ENCODE peak calls at places on chromosomes 1 and 21, in seven cellular contexts. J is activated T-helper 1 cell treated with anti-CD3 and anti-CD28 coated beads, Interleukin-2, amount 50 U/mL, for 16 hours; T is HT-29; P is fibroblast of gingiva; B is hypothalamus; R is AG10803; Y is CD14-positive monocyte. V is an unnamed sample.

GRCh38 chr1:24705260-24706073 is 39.8 kb upstream of the CLIC4 start:
- DNase-seq in J (no peak), T (peak), P (peak), B (peak), R (peak), Y (peak), V (peak)

GRCh38 chr1:213055087-213055591 is 4.1 kb downstream of the RPS6KC1 start:
- DNase-seq in J (no peak), T (no peak), P (no peak), B (no peak), R (no peak), Y (no peak), V (no peak)

GRCh38 chr1:165449121-165449520 is 4.2 kb upstream of the RXRG start:
- DNase-seq in J (no peak), T (no peak), P (no peak), B (no peak), R (no peak), Y (no peak), V (no peak)

GRCh38 chr1:107899655-107900054 is 65.3 kb downstream of the VAV3 start:
- DNase-seq in J (no peak), T (no peak), P (no peak), B (no peak), R (no peak), Y (no peak), V (no peak)

GRCh38 chr1:56071351-56071750 is 508.0 kb downstream of the PLPP3 start:
- DNase-seq in J (no peak), T (no peak), P (no peak), B (no peak), R (no peak), Y (no peak), V (no peak)

GRCh38 chr1:38559180-38559874 is 300.2 kb downstream of the RRAGC start:
- DNase-seq in J (peak), T (no peak), P (no peak), B (no peak), R (no peak), Y (no peak), V (peak)

GRCh38 chr1:177975588-177976495 is 6.0 kb upstream of the SEC16B start:
- DNase-seq in J (no peak), T (no peak), P (peak), B (no peak), R (peak), Y (no peak), V (no peak)

GRCh38 chr1:6440198-6441126 is 15.9 kb downstream of the ESPN start:
- DNase-seq in J (peak), T (peak), P (no peak), B (no peak), R (peak), Y (no peak), V (peak)

GRCh38 chr1:38781872-38782617 is 77.5 kb downstream of the RRAGC start:
- DNase-seq in J (no peak), T (no peak), P (no peak), B (no peak), R (no peak), Y (no peak), V (no peak)

GRCh38 chr21:45551816-45552695 is 9.8 kb upstream of the SLC19A1 start:
- DNase-seq in J (no peak), T (no peak), P (no peak), B (no peak), R (no peak), Y (no peak), V (no peak)

GRCh38 chr1:100188617-100189016 is 10.6 kb upstream of the LRRC39 start:
- DNase-seq in J (no peak), T (no peak), P (peak), B (no peak), R (peak), Y (no peak), V (no peak)

GRCh38 chr1:39159224-39160036 is 45.1 kb upstream of the MACF1 start:
- DNase-seq in J (no peak), T (peak), P (no peak), B (no peak), R (peak), Y (no peak), V (peak)

GRCh38 chr1:39852214-39852791 is 31.0 kb downstream of the TRIT1 start:
- DNase-seq in J (no peak), T (peak), P (no peak), B (no peak), R (no peak), Y (no peak), V (no peak)

GRCh38 chr1:117612517-117613248 is 6.8 kb downstream of the TENT5C start:
- DNase-seq in J (no peak), T (no peak), P (peak), B (no peak), R (no peak), Y (no peak), V (no peak)

GRCh38 chr1:154433161-154433681 is 28.1 kb downstream of the IL6R start:
- DNase-seq in J (peak), T (no peak), P (peak), B (no peak), R (peak), Y (peak), V (peak)

GRCh38 chr1:162141273-162142023 is 72.0 kb downstream of the NOS1AP start:
- DNase-seq in J (no peak), T (peak), P (peak), B (no peak), R (peak), Y (no peak), V (no peak)

GRCh38 chr1:22442212-22442894 is 9.3 kb upstream of the ZBTB40 start:
- DNase-seq in J (no peak), T (no peak), P (no peak), B (no peak), R (no peak), Y (no peak), V (no peak)

GRCh38 chr1:84031928-84032327 is 33.0 kb upstream of the TTLL7 start:
- DNase-seq in J (no peak), T (no peak), P (no peak), B (no peak), R (no peak), Y (no peak), V (no peak)

GRCh38 chr1:168920456-168921094 is 185.9 kb upstream of the ATP1B1 start:
- DNase-seq in J (no peak), T (peak), P (peak), B (no peak), R (peak), Y (no peak), V (peak)

GRCh38 chr21:26966978-26967913 is at the start of gene ADAMTS5:
- DNase-seq in J (no peak), T (no peak), P (peak), B (no peak), R (peak), Y (peak), V (no peak)

GRCh38 chr1:47527653-47528272 is 89.9 kb downstream of the FOXD2 start:
- DNase-seq in J (no peak), T (peak), P (no peak), B (no peak), R (peak), Y (no peak), V (peak)

GRCh38 chr1:234851450-234852438 is 241.8 kb upstream of the IRF2BP2 start:
- DNase-seq in J (no peak), T (no peak), P (no peak), B (no peak), R (no peak), Y (peak), V (no peak)

GRCh38 chr1:42484382-42484781 is 21.3 kb downstream of the CCDC30 start:
- DNase-seq in J (no peak), T (no peak), P (peak), B (no peak), R (peak), Y (no peak), V (no peak)

GRCh38 chr1:32538887-32539583 is at the start of gene ZBTB8A:
- DNase-seq in J (no peak), T (peak), P (peak), B (peak), R (peak), Y (no peak), V (peak)

GRCh38 chr1:66374561-66375111 is 159.3 kb upstream of the SGIP1 start:
- DNase-seq in J (no peak), T (no peak), P (peak), B (no peak), R (peak), Y (peak), V (no peak)

GRCh38 chr1:66370462-66370907 is 163.5 kb upstream of the SGIP1 start:
- DNase-seq in J (no peak), T (no peak), P (no peak), B (no peak), R (no peak), Y (no peak), V (no peak)

GRCh38 chr21:27480841-27481261 is 514.0 kb upstream of the ADAMTS5 start:
- DNase-seq in J (no peak), T (peak), P (peak), B (no peak), R (peak), Y (no peak), V (peak)

GRCh38 chr1:201739054-201739453 is 89.9 kb upstream of the IPO9 start:
- DNase-seq in J (no peak), T (no peak), P (no peak), B (no peak), R (no peak), Y (no peak), V (no peak)

GRCh38 chr21:32826317-32827167 is 55.0 kb upstream of the PAXBP1 start:
- DNase-seq in J (no peak), T (peak), P (peak), B (peak), R (peak), Y (no peak), V (peak)

GRCh38 chr1:111960971-111961370 is 28.5 kb downstream of the KCND3 start:
- DNase-seq in J (no peak), T (no peak), P (no peak), B (no peak), R (no peak), Y (no peak), V (no peak)

GRCh38 chr1:218553197-218553596 is 208.1 kb downstream of the TGFB2 start:
- DNase-seq in J (no peak), T (no peak), P (peak), B (no peak), R (peak), Y (no peak), V (no peak)

GRCh38 chr1:2561446-2561845 is 5.3 kb downstream of the TNFRSF14 start:
- DNase-seq in J (no peak), T (no peak), P (no peak), B (no peak), R (no peak), Y (no peak), V (no peak)

GRCh38 chr1:16173447-16174260 is 17.8 kb upstream of the EPHA2 start:
- DNase-seq in J (no peak), T (peak), P (peak), B (no peak), R (peak), Y (peak), V (peak)

GRCh38 chr1:52365091-52365745 is 787 bp downstream of the CC2D1B start:
- DNase-seq in J (no peak), T (peak), P (peak), B (peak), R (peak), Y (peak), V (peak)

GRCh38 chr1:1177452-1178206 is 3.9 kb downstream of the TTLL10 start:
- DNase-seq in J (no peak), T (no peak), P (no peak), B (no peak), R (no peak), Y (peak), V (no peak)

GRCh38 chr1:57674803-57675202 is 250.9 kb upstream of the DAB1 start:
- DNase-seq in J (no peak), T (no peak), P (no peak), B (no peak), R (peak), Y (no peak), V (peak)